ENCODE peak calls at places on chromosomes 6 and 20, in ten cellular contexts. One of them, this sample, is unnamed.

GRCh38 chr6:131225127-131225526 is 89.9 kb downstream of the AKAP7 start:
- DNase-seq in tibial artery: no peak
- DNase-seq in lower lobe of right lung: no peak
- DNase-seq in prostate gland: no peak
- DNase-seq in substantia nigra: no peak
- DNase-seq in stomach: no peak
- DNase-seq in foreskin keratinocyte: no peak
- DNase-seq in transverse colon: no peak
- DNase-seq in spleen: no peak
- DNase-seq in mesenchymal stem cell: no peak
- DNase-seq in this sample: no peak

GRCh38 chr20:13430346-13431002 is 208.3 kb downstream of the TASP1 start:
- DNase-seq in tibial artery: no peak
- DNase-seq in lower lobe of right lung: no peak
- DNase-seq in prostate gland: no peak
- DNase-seq in substantia nigra: no peak
- DNase-seq in stomach: no peak
- DNase-seq in foreskin keratinocyte: peak; percentile 55
- DNase-seq in transverse colon: no peak
- DNase-seq in spleen: no peak
- DNase-seq in mesenchymal stem cell: no peak
- DNase-seq in this sample: no peak

GRCh38 chr6:44071670-44072451 is 55.4 kb downstream of the MRPL14 start:
- DNase-seq in tibial artery: no peak
- DNase-seq in lower lobe of right lung: no peak
- DNase-seq in prostate gland: no peak
- DNase-seq in substantia nigra: no peak
- DNase-seq in stomach: no peak
- DNase-seq in foreskin keratinocyte: peak; percentile 61
- DNase-seq in transverse colon: no peak
- DNase-seq in spleen: no peak
- DNase-seq in mesenchymal stem cell: peak; percentile 90
- DNase-seq in this sample: no peak

GRCh38 chr6:26183581-26184408 is 96.6 kb downstream of the HFE start:
- DNase-seq in tibial artery: peak; percentile 59
- DNase-seq in lower lobe of right lung: peak; percentile 72
- DNase-seq in prostate gland: peak; percentile 71
- DNase-seq in substantia nigra: peak; percentile 70
- DNase-seq in stomach: peak; percentile 59
- DNase-seq in foreskin keratinocyte: peak; percentile 90
- DNase-seq in transverse colon: peak; percentile 68
- DNase-seq in spleen: peak; percentile 89
- DNase-seq in mesenchymal stem cell: peak; percentile 91
- DNase-seq in this sample: no peak

GRCh38 chr6:34237722-34238506 is 1.2 kb downstream of the HMGA1 start:
- DNase-seq in tibial artery: no peak
- DNase-seq in lower lobe of right lung: peak; percentile 70
- DNase-seq in prostate gland: no peak
- DNase-seq in substantia nigra: peak; percentile 29
- DNase-seq in stomach: no peak
- DNase-seq in foreskin keratinocyte: no peak
- DNase-seq in transverse colon: peak; percentile 68
- DNase-seq in spleen: peak; percentile 93
- DNase-seq in mesenchymal stem cell: peak; percentile 59
- DNase-seq in this sample: no peak

GRCh38 chr20:24442909-24443308 is 26.5 kb upstream of the SYNDIG1 start:
- DNase-seq in tibial artery: no peak
- DNase-seq in lower lobe of right lung: no peak
- DNase-seq in prostate gland: no peak
- DNase-seq in substantia nigra: no peak
- DNase-seq in stomach: no peak
- DNase-seq in foreskin keratinocyte: no peak
- DNase-seq in transverse colon: no peak
- DNase-seq in spleen: no peak
- DNase-seq in mesenchymal stem cell: no peak
- DNase-seq in this sample: no peak

GRCh38 chr20:4947817-4948559 is 53.3 kb downstream of the SLC23A2 start:
- DNase-seq in tibial artery: no peak
- DNase-seq in lower lobe of right lung: no peak
- DNase-seq in prostate gland: no peak
- DNase-seq in substantia nigra: no peak
- DNase-seq in stomach: no peak
- DNase-seq in foreskin keratinocyte: no peak
- DNase-seq in transverse colon: no peak
- DNase-seq in spleen: no peak
- DNase-seq in mesenchymal stem cell: no peak
- DNase-seq in this sample: no peak

GRCh38 chr20:5550738-5551529 is 199.3 kb upstream of the SHLD1 start:
- DNase-seq in tibial artery: no peak
- DNase-seq in lower lobe of right lung: no peak
- DNase-seq in prostate gland: no peak
- DNase-seq in substantia nigra: no peak
- DNase-seq in stomach: no peak
- DNase-seq in foreskin keratinocyte: no peak
- DNase-seq in transverse colon: no peak
- DNase-seq in spleen: no peak
- DNase-seq in mesenchymal stem cell: no peak
- DNase-seq in this sample: no peak

GRCh38 chr20:61125536-61126180 is 126.4 kb upstream of the CDH4 start:
- DNase-seq in tibial artery: no peak
- DNase-seq in lower lobe of right lung: no peak
- DNase-seq in prostate gland: no peak
- DNase-seq in substantia nigra: no peak
- DNase-seq in stomach: no peak
- DNase-seq in foreskin keratinocyte: no peak
- DNase-seq in transverse colon: no peak
- DNase-seq in spleen: no peak
- DNase-seq in mesenchymal stem cell: no peak
- DNase-seq in this sample: no peak

GRCh38 chr20:62807444-62808210 is 3.0 kb downstream of the OGFR start:
- DNase-seq in tibial artery: no peak
- DNase-seq in lower lobe of right lung: no peak
- DNase-seq in prostate gland: no peak
- DNase-seq in substantia nigra: no peak
- DNase-seq in stomach: no peak
- DNase-seq in foreskin keratinocyte: no peak
- DNase-seq in transverse colon: no peak
- DNase-seq in spleen: no peak
- DNase-seq in mesenchymal stem cell: no peak
- DNase-seq in this sample: no peak

GRCh38 chr20:23048283-23049200 is 930 bp downstream of the THBD start:
- DNase-seq in tibial artery: peak; percentile 48
- DNase-seq in lower lobe of right lung: peak; percentile 89
- DNase-seq in prostate gland: peak; percentile 17
- DNase-seq in substantia nigra: no peak
- DNase-seq in stomach: peak; percentile 79
- DNase-seq in foreskin keratinocyte: peak; percentile 57
- DNase-seq in transverse colon: peak; percentile 37
- DNase-seq in spleen: peak; percentile 96
- DNase-seq in mesenchymal stem cell: peak; percentile 49
- DNase-seq in this sample: peak; percentile 68

GRCh38 chr6:33984466-33985332 is 161.2 kb downstream of the GRM4 start:
- DNase-seq in tibial artery: no peak
- DNase-seq in lower lobe of right lung: no peak
- DNase-seq in prostate gland: no peak
- DNase-seq in substantia nigra: no peak
- DNase-seq in stomach: peak; percentile 20
- DNase-seq in foreskin keratinocyte: no peak
- DNase-seq in transverse colon: no peak
- DNase-seq in spleen: peak; percentile 71
- DNase-seq in mesenchymal stem cell: no peak
- DNase-seq in this sample: no peak

GRCh38 chr20:46661659-46662058 is 10.4 kb upstream of the SLC13A3 start:
- DNase-seq in tibial artery: no peak
- DNase-seq in lower lobe of right lung: no peak
- DNase-seq in prostate gland: no peak
- DNase-seq in substantia nigra: no peak
- DNase-seq in stomach: no peak
- DNase-seq in foreskin keratinocyte: no peak
- DNase-seq in transverse colon: no peak
- DNase-seq in spleen: no peak
- DNase-seq in mesenchymal stem cell: no peak
- DNase-seq in this sample: no peak

GRCh38 chr6:135281227-135281626 is 100.1 kb downstream of the MYB start:
- DNase-seq in tibial artery: peak; percentile 47
- DNase-seq in lower lobe of right lung: no peak
- DNase-seq in prostate gland: no peak
- DNase-seq in substantia nigra: peak; percentile 6
- DNase-seq in stomach: no peak
- DNase-seq in foreskin keratinocyte: no peak
- DNase-seq in transverse colon: no peak
- DNase-seq in spleen: no peak
- DNase-seq in mesenchymal stem cell: peak; percentile 66
- DNase-seq in this sample: no peak

GRCh38 chr20:62220666-62221568 is 839 bp upstream of the HRH3 start:
- DNase-seq in tibial artery: no peak
- DNase-seq in lower lobe of right lung: no peak
- DNase-seq in prostate gland: no peak
- DNase-seq in substantia nigra: no peak
- DNase-seq in stomach: no peak
- DNase-seq in foreskin keratinocyte: no peak
- DNase-seq in transverse colon: no peak
- DNase-seq in spleen: no peak
- DNase-seq in mesenchymal stem cell: no peak
- DNase-seq in this sample: no peak

GRCh38 chr6:10630178-10630577 is 64.2 kb downstream of the C6orf52 start:
- DNase-seq in tibial artery: no peak
- DNase-seq in lower lobe of right lung: no peak
- DNase-seq in prostate gland: no peak
- DNase-seq in substantia nigra: no peak
- DNase-seq in stomach: no peak
- DNase-seq in foreskin keratinocyte: no peak
- DNase-seq in transverse colon: no peak
- DNase-seq in spleen: no peak
- DNase-seq in mesenchymal stem cell: no peak
- DNase-seq in this sample: no peak

GRCh38 chr20:63741354-63741675 is 1.7 kb downstream of the SLC2A4RG start:
- DNase-seq in tibial artery: no peak
- DNase-seq in lower lobe of right lung: no peak
- DNase-seq in prostate gland: no peak
- DNase-seq in substantia nigra: no peak
- DNase-seq in stomach: no peak
- DNase-seq in foreskin keratinocyte: no peak
- DNase-seq in transverse colon: no peak
- DNase-seq in spleen: no peak
- DNase-seq in mesenchymal stem cell: no peak
- DNase-seq in this sample: no peak

GRCh38 chr6:1347187-1347560 is 35.3 kb downstream of the FOXQ1 start:
- DNase-seq in tibial artery: no peak
- DNase-seq in lower lobe of right lung: no peak
- DNase-seq in prostate gland: no peak
- DNase-seq in substantia nigra: no peak
- DNase-seq in stomach: no peak
- DNase-seq in foreskin keratinocyte: no peak
- DNase-seq in transverse colon: no peak
- DNase-seq in spleen: no peak
- DNase-seq in mesenchymal stem cell: no peak
- DNase-seq in this sample: no peak

GRCh38 chr6:166485651-166486535 is 100.6 kb downstream of the RAMACL start:
- DNase-seq in tibial artery: no peak
- DNase-seq in lower lobe of right lung: no peak
- DNase-seq in prostate gland: no peak
- DNase-seq in substantia nigra: no peak
- DNase-seq in stomach: no peak
- DNase-seq in foreskin keratinocyte: no peak
- DNase-seq in transverse colon: no peak
- DNase-seq in spleen: peak; percentile 70
- DNase-seq in mesenchymal stem cell: no peak
- DNase-seq in this sample: no peak

DNA sequence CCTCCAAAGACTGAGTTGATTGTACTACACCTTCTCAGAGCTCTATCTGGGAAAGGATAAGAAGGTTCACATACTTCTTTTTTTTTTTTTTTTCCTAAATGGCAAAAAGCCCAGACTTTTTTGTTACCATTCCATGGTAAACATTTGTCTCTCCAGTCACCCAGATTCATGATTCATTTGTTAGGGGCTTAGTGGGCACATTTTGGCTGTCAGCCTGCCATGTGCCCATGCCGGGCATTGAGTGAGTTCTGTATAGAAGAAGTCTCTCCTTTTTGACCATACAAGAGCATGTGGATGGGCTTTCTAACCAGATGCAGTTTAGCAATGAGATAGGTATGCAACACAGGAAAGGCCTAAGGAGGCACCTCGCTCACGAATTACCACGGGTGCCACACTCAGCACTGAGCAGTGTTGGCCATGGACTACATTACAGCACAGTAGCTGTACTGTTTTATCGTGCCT is 447.5 kb upstream of the HSF2 start:
- DNase-seq in tibial artery: peak; percentile 31
- DNase-seq in lower lobe of right lung: no peak
- DNase-seq in prostate gland: peak; percentile 37
- DNase-seq in substantia nigra: no peak
- DNase-seq in stomach: no peak
- DNase-seq in foreskin keratinocyte: peak; percentile 90
- DNase-seq in transverse colon: no peak
- DNase-seq in spleen: peak; percentile 47
- DNase-seq in mesenchymal stem cell: peak; percentile 68
- DNase-seq in this sample: peak; percentile 26
- H3K27ac ChIP-seq in tibial artery: peak overlapping the region; percentile 60
- H3K27ac ChIP-seq in lower lobe of right lung: no peak overlapping the region
- H3K27ac ChIP-seq in prostate gland: peak overlapping the region; percentile 2
- H3K27ac ChIP-seq in substantia nigra: no peak overlapping the region
- H3K27ac ChIP-seq in stomach: peak overlapping the region; percentile 75
- H3K27ac ChIP-seq in foreskin keratinocyte: no peak overlapping the region
- H3K27ac ChIP-seq in transverse colon: no peak overlapping the region
- H3K27ac ChIP-seq in spleen: no peak overlapping the region
- H3K27ac ChIP-seq in mesenchymal stem cell: no peak overlapping the region
- H3K27ac ChIP-seq in this sample: no peak overlapping the region

GRCh38 chr6:20932284-20932683 is 398.0 kb downstream of the CDKAL1 start:
- DNase-seq in tibial artery: no peak
- DNase-seq in lower lobe of right lung: no peak
- DNase-seq in prostate gland: no peak
- DNase-seq in substantia nigra: no peak
- DNase-seq in stomach: no peak
- DNase-seq in foreskin keratinocyte: no peak
- DNase-seq in transverse colon: no peak
- DNase-seq in spleen: no peak
- DNase-seq in mesenchymal stem cell: no peak
- DNase-seq in this sample: no peak
- H3K27ac ChIP-seq in tibial artery: no peak overlapping the region
- H3K27ac ChIP-seq in lower lobe of right lung: no peak overlapping the region
- H3K27ac ChIP-seq in prostate gland: no peak overlapping the region
- H3K27ac ChIP-seq in substantia nigra: no peak overlapping the region
- H3K27ac ChIP-seq in stomach: no peak overlapping the region
- H3K27ac ChIP-seq in foreskin keratinocyte: no peak overlapping the region
- H3K27ac ChIP-seq in transverse colon: no peak overlapping the region
- H3K27ac ChIP-seq in spleen: no peak overlapping the region
- H3K27ac ChIP-seq in mesenchymal stem cell: no peak overlapping the region
- H3K27ac ChIP-seq in this sample: no peak overlapping the region

GRCh38 chr6:122365775-122366403 is 33.6 kb upstream of the HSF2 start:
- DNase-seq in tibial artery: no peak
- DNase-seq in lower lobe of right lung: no peak
- DNase-seq in prostate gland: no peak
- DNase-seq in substantia nigra: no peak
- DNase-seq in stomach: no peak
- DNase-seq in foreskin keratinocyte: peak; percentile 61
- DNase-seq in transverse colon: no peak
- DNase-seq in spleen: no peak
- DNase-seq in mesenchymal stem cell: no peak
- DNase-seq in this sample: peak; percentile 50
- H3K27ac ChIP-seq in tibial artery: no peak overlapping the region
- H3K27ac ChIP-seq in lower lobe of right lung: no peak overlapping the region
- H3K27ac ChIP-seq in prostate gland: no peak overlapping the region
- H3K27ac ChIP-seq in substantia nigra: no peak overlapping the region
- H3K27ac ChIP-seq in stomach: no peak overlapping the region
- H3K27ac ChIP-seq in foreskin keratinocyte: no peak overlapping the region
- H3K27ac ChIP-seq in transverse colon: no peak overlapping the region
- H3K27ac ChIP-seq in spleen: no peak overlapping the region
- H3K27ac ChIP-seq in mesenchymal stem cell: no peak overlapping the region
- H3K27ac ChIP-seq in this sample: no peak overlapping the region

GRCh38 chr20:41638459-41638858 is 20.3 kb upstream of the CHD6 start:
- DNase-seq in tibial artery: no peak
- DNase-seq in lower lobe of right lung: no peak
- DNase-seq in prostate gland: no peak
- DNase-seq in substantia nigra: no peak
- DNase-seq in stomach: no peak
- DNase-seq in foreskin keratinocyte: no peak
- DNase-seq in transverse colon: no peak
- DNase-seq in spleen: no peak
- DNase-seq in mesenchymal stem cell: no peak
- DNase-seq in this sample: no peak
- H3K27ac ChIP-seq in tibial artery: no peak overlapping the region
- H3K27ac ChIP-seq in lower lobe of right lung: no peak overlapping the region
- H3K27ac ChIP-seq in prostate gland: no peak overlapping the region
- H3K27ac ChIP-seq in substantia nigra: no peak overlapping the region
- H3K27ac ChIP-seq in stomach: no peak overlapping the region
- H3K27ac ChIP-seq in foreskin keratinocyte: no peak overlapping the region
- H3K27ac ChIP-seq in transverse colon: no peak overlapping the region
- H3K27ac ChIP-seq in spleen: no peak overlapping the region
- H3K27ac ChIP-seq in mesenchymal stem cell: no peak overlapping the region
- H3K27ac ChIP-seq in this sample: no peak overlapping the region

This sample was measured in RWPE1.